ENCODE peak calls at places on chromosomes 4 and X, in four cellular contexts. One of them, this sample, is unnamed.

GRCh38 chr4:32775049-32775448 is 2054.9 kb downstream of the PCDH7 start:
- DNase-seq in HFF-Myc: no peak
- DNase-seq in fibroblast of lung: peak
- DNase-seq in hepatocyte: peak
- DNase-seq in this sample: no peak

GRCh38 chrX:105136786-105137185 is 83.7 kb downstream of the TEX13A start:
- DNase-seq in fibroblast of lung: no peak
- DNase-seq in HFF-Myc: no peak
- DNase-seq in hepatocyte: no peak
- DNase-seq in this sample: no peak

GRCh38 chr4:925171-925570 is 6.9 kb downstream of the GAK start:
- DNase-seq in fibroblast of lung: no peak
- DNase-seq in HFF-Myc: no peak
- DNase-seq in hepatocyte: no peak
- DNase-seq in this sample: no peak

GRCh38 chr4:94758141-94758699 is 465 bp downstream of the BMPR1B start:
- DNase-seq in HFF-Myc: no peak
- DNase-seq in fibroblast of lung: peak
- DNase-seq in hepatocyte: peak
- DNase-seq in this sample: no peak

GRCh38 chr4:159946983-159947645 is 844.2 kb downstream of the RAPGEF2 start:
- DNase-seq in hepatocyte: peak
- DNase-seq in HFF-Myc: peak
- DNase-seq in fibroblast of lung: peak
- DNase-seq in this sample: peak

GRCh38 chrX:68883800-68884199 is 55.0 kb downstream of the EFNB1 start:
- DNase-seq in hepatocyte: no peak
- DNase-seq in fibroblast of lung: no peak
- DNase-seq in HFF-Myc: no peak
- DNase-seq in this sample: no peak

GRCh38 chrX:73213734-73214133 is 917 bp downstream of the NAP1L2 start:
- DNase-seq in HFF-Myc: no peak
- DNase-seq in hepatocyte: no peak
- DNase-seq in fibroblast of lung: no peak
- DNase-seq in this sample: no peak

GRCh38 chrX:36266155-36266554 is 346.6 kb downstream of the CFAP47 start:
- DNase-seq in fibroblast of lung: no peak
- DNase-seq in HFF-Myc: no peak
- DNase-seq in hepatocyte: no peak
- DNase-seq in this sample: no peak

GRCh38 chr4:186204103-186204559 is 12.8 kb downstream of the CYP4V2 start:
- DNase-seq in hepatocyte: no peak
- DNase-seq in fibroblast of lung: peak
- DNase-seq in HFF-Myc: no peak
- DNase-seq in this sample: no peak

GRCh38 chrX:52988985-52989917 is 30.9 kb upstream of the FAM156A start:
- DNase-seq in hepatocyte: no peak
- DNase-seq in fibroblast of lung: peak
- DNase-seq in HFF-Myc: no peak
- DNase-seq in this sample: no peak

GRCh38 chr4:98181815-98182214 is 38.5 kb upstream of the STPG2 start:
- DNase-seq in fibroblast of lung: peak
- DNase-seq in hepatocyte: peak
- DNase-seq in HFF-Myc: no peak
- DNase-seq in this sample: no peak

GRCh38 chr4:168634276-168634802 is 137.5 kb downstream of the PALLD start:
- DNase-seq in hepatocyte: peak
- DNase-seq in fibroblast of lung: peak
- DNase-seq in HFF-Myc: peak
- DNase-seq in this sample: no peak

GRCh38 chrX:149004936-149005335 is 500.2 kb downstream of the IDS start:
- DNase-seq in fibroblast of lung: no peak
- DNase-seq in HFF-Myc: no peak
- DNase-seq in hepatocyte: no peak
- DNase-seq in this sample: peak
- TF ChIP-seq CTCF in fibroblast of lung: no peak
- TF ChIP-seq CTCF in HFF-Myc: no peak
- TF ChIP-seq CTCF in hepatocyte: no peak
- TF ChIP-seq CTCF in this sample: no peak

DNA sequence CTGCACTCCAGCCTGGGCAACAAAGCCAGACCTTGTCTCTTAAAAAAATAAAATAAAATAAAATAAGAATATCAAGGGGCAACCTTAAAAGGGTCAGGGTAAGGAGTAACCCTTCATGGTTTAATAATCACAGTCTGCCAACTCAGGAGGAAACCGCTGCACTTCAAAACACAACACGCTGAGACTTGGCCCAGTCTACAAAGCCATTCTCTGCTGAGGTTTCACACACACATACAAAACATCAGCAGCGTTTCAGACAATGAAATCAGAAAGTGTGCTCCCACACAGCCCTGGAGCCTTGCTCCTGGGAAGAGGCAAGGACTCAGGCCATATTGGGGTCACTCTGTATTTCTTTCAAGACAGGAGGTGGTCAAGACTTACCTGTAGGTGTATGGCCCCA is 18.3 kb downstream of the SCARB2 start:
- DNase-seq in HFF-Myc: no peak
- DNase-seq in fibroblast of lung: peak
- DNase-seq in hepatocyte: no peak
- DNase-seq in this sample: peak
- TF ChIP-seq CTCF in HFF-Myc: no peak
- TF ChIP-seq CTCF in fibroblast of lung: no peak
- TF ChIP-seq CTCF in hepatocyte: no peak
- TF ChIP-seq CTCF in this sample: no peak

GRCh38 chrX:72006461-72006860 is 95.8 kb downstream of the NHSL2 start:
- DNase-seq in HFF-Myc: no peak
- DNase-seq in hepatocyte: no peak
- DNase-seq in fibroblast of lung: no peak
- DNase-seq in this sample: no peak
- TF ChIP-seq CTCF in HFF-Myc: no peak
- TF ChIP-seq CTCF in hepatocyte: no peak
- TF ChIP-seq CTCF in fibroblast of lung: no peak
- TF ChIP-seq CTCF in this sample: no peak

GRCh38 chr4:11623726-11624037 is 195.0 kb upstream of the HS3ST1 start:
- DNase-seq in fibroblast of lung: no peak
- DNase-seq in HFF-Myc: no peak
- DNase-seq in hepatocyte: peak
- DNase-seq in this sample: peak
- TF ChIP-seq CTCF in fibroblast of lung: peak
- TF ChIP-seq CTCF in HFF-Myc: no peak
- TF ChIP-seq CTCF in hepatocyte: peak
- TF ChIP-seq CTCF in this sample: peak

GRCh38 chrX:821311-822178 is 191.0 kb downstream of the SHOX start:
- DNase-seq in hepatocyte: no peak
- DNase-seq in fibroblast of lung: no peak
- DNase-seq in HFF-Myc: no peak
- DNase-seq in this sample: no peak
- TF ChIP-seq CTCF in hepatocyte: no peak
- TF ChIP-seq CTCF in fibroblast of lung: no peak
- TF ChIP-seq CTCF in HFF-Myc: no peak
- TF ChIP-seq CTCF in this sample: no peak

GRCh38 chr4:153156263-153156662 is 48.0 kb upstream of the TRIM2 start:
- DNase-seq in HFF-Myc: no peak
- DNase-seq in fibroblast of lung: peak
- DNase-seq in hepatocyte: no peak
- DNase-seq in this sample: no peak
- TF ChIP-seq CTCF in HFF-Myc: no peak
- TF ChIP-seq CTCF in fibroblast of lung: no peak
- TF ChIP-seq CTCF in hepatocyte: no peak
- TF ChIP-seq CTCF in this sample: no peak

GRCh38 chrX:23902419-23902818 is 5.3 kb downstream of the APOO start:
- DNase-seq in fibroblast of lung: peak
- DNase-seq in HFF-Myc: no peak
- DNase-seq in hepatocyte: peak
- DNase-seq in this sample: peak
- TF ChIP-seq CTCF in fibroblast of lung: peak
- TF ChIP-seq CTCF in HFF-Myc: peak
- TF ChIP-seq CTCF in hepatocyte: peak
- TF ChIP-seq CTCF in this sample: peak

GRCh38 chr4:4271912-4272311 is 18.0 kb downstream of the LYAR start:
- DNase-seq in HFF-Myc: no peak
- DNase-seq in fibroblast of lung: no peak
- DNase-seq in hepatocyte: no peak
- DNase-seq in this sample: no peak
- TF ChIP-seq CTCF in HFF-Myc: peak
- TF ChIP-seq CTCF in fibroblast of lung: no peak
- TF ChIP-seq CTCF in hepatocyte: no peak
- TF ChIP-seq CTCF in this sample: no peak

DNA sequence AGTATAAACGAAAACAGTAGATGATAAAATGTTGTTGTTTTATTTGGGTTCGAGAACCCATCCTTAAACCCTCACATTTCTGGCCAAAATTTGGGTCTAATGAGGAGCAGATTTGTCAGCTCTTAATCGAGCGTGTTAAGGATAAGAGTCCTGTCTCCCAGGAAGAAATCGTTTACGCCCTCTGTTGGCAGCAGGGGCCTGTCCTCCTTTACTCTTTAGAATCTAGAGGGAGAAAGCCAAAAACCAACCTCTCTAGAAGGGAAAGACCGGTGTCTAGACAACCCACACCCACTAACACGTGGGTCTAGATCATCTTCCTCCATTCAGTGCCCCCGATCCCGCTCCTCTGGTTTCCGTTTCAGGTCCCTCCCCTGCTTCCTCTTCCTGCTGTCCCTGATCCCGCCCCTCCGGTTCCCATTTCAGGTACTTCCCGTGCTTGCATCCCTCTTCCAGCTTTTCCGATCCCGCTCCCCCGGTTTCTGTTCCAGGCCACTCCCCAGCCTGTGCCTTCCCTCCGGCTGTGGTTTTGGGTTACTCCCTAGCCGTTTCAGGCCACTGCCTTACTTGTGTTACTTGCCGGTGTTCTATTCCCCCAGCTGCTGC is 339.1 kb downstream of the PAPSS1 start:
- DNase-seq in fibroblast of lung: no peak
- DNase-seq in HFF-Myc: no peak
- DNase-seq in hepatocyte: no peak
- DNase-seq in this sample: no peak
- TF ChIP-seq CTCF in fibroblast of lung: no peak
- TF ChIP-seq CTCF in HFF-Myc: peak
- TF ChIP-seq CTCF in hepatocyte: no peak
- TF ChIP-seq CTCF in this sample: no peak

GRCh38 chrX:56783450-56783831 is 54.4 kb downstream of the NBDY start:
- DNase-seq in fibroblast of lung: no peak
- DNase-seq in hepatocyte: no peak
- DNase-seq in HFF-Myc: no peak
- DNase-seq in this sample: no peak
- TF ChIP-seq CTCF in fibroblast of lung: no peak
- TF ChIP-seq CTCF in hepatocyte: no peak
- TF ChIP-seq CTCF in HFF-Myc: no peak
- TF ChIP-seq CTCF in this sample: no peak